ENCODE peak calls at places on chromosomes 16 and 17, in ten cellular contexts. L, I, M, E, U, O, R, Y, X and W are unnamed samples.

GRCh38 chr16:11309895-11310633 is 28.9 kb upstream of the PRM1 start:
- DNase-seq in O (peak), I (no peak), R (no peak), L (no peak), Y (no peak), U (no peak), X (peak), E (no peak), M (no peak), W (no peak)

GRCh38 chr17:42097691-42098661 is at the start of gene ZNF385C:
- DNase-seq in M (no peak), O (no peak), E (no peak), Y (no peak), R (peak), I (no peak), U (no peak), L (no peak), X (peak), W (no peak)

GRCh38 chr17:76353004-76353598 is 615 bp downstream of the PRPSAP1 start:
- DNase-seq in R (peak), I (no peak), U (no peak), O (no peak), X (peak), M (peak), Y (peak), E (peak), L (peak), W (no peak)

GRCh38 chr17:8611135-8611534 is 19.4 kb downstream of the MYH10 start:
- DNase-seq in U (peak), L (peak), O (no peak), R (no peak), M (no peak), I (no peak), X (no peak), Y (no peak), E (no peak), W (no peak)

GRCh38 chr17:51537996-51538550 is 277.7 kb downstream of the UTP18 start:
- DNase-seq in X (no peak), L (no peak), I (no peak), M (no peak), O (no peak), R (no peak), U (no peak), E (no peak), Y (no peak), W (no peak)

GRCh38 chr17:10380631-10381408 is 8.0 kb upstream of the MYH13 start:
- DNase-seq in R (no peak), U (peak), M (no peak), L (no peak), X (no peak), O (peak), E (no peak), Y (no peak), I (no peak), W (no peak)

GRCh38 chr16:85995591-85996461 is 96.9 kb downstream of the IRF8 start:
- DNase-seq in X (no peak), U (no peak), O (peak), E (peak), I (no peak), Y (no peak), M (no peak), R (no peak), L (no peak), W (no peak)

GRCh38 chr16:62363451-62363850 is 327.2 kb upstream of the CDH8 start:
- DNase-seq in E (no peak), L (no peak), Y (no peak), M (peak), R (no peak), O (peak), I (no peak), X (no peak), U (no peak), W (no peak)

GRCh38 chr16:27628216-27628945 is 78.4 kb downstream of the KATNIP start:
- DNase-seq in E (no peak), O (peak), X (peak), L (no peak), I (no peak), Y (no peak), R (no peak), U (no peak), M (no peak), W (no peak)

GRCh38 chr16:10232757-10233156 is 50.5 kb upstream of the GRIN2A start:
- DNase-seq in L (no peak), Y (no peak), M (no peak), I (no peak), E (no peak), X (no peak), U (no peak), O (no peak), R (no peak), W (no peak)

GRCh38 chr17:61409301-61410099 is 9.9 kb downstream of the TBX2 start:
- DNase-seq in I (no peak), R (peak), L (peak), M (peak), O (peak), X (peak), U (peak), Y (peak), E (peak), W (no peak)

GRCh38 chr17:248337-249235 is 67.1 kb upstream of the DOC2B start:
- DNase-seq in X (no peak), U (no peak), M (no peak), Y (no peak), E (peak), I (no peak), R (no peak), O (no peak), L (peak), W (no peak)

GRCh38 chr16:58493756-58494431 is 6.0 kb upstream of the NDRG4 start:
- DNase-seq in I (no peak), Y (no peak), R (no peak), X (no peak), U (no peak), M (no peak), O (no peak), L (no peak), E (no peak), W (no peak)

GRCh38 chr17:65496801-65497200 is 64.6 kb downstream of the AXIN2 start:
- DNase-seq in M (no peak), O (no peak), E (no peak), I (no peak), Y (no peak), X (no peak), L (peak), U (no peak), R (no peak), W (no peak)

GRCh38 chr17:65489413-65490170 is 71.9 kb downstream of the AXIN2 start:
- DNase-seq in L (no peak), X (no peak), O (no peak), R (no peak), M (no peak), Y (no peak), U (no peak), I (no peak), E (no peak), W (no peak)

GRCh38 chr17:65498831-65499230 is 62.6 kb downstream of the AXIN2 start:
- DNase-seq in M (no peak), L (peak), O (no peak), X (no peak), I (no peak), R (no peak), E (no peak), U (no peak), Y (no peak), W (no peak)

DNA sequence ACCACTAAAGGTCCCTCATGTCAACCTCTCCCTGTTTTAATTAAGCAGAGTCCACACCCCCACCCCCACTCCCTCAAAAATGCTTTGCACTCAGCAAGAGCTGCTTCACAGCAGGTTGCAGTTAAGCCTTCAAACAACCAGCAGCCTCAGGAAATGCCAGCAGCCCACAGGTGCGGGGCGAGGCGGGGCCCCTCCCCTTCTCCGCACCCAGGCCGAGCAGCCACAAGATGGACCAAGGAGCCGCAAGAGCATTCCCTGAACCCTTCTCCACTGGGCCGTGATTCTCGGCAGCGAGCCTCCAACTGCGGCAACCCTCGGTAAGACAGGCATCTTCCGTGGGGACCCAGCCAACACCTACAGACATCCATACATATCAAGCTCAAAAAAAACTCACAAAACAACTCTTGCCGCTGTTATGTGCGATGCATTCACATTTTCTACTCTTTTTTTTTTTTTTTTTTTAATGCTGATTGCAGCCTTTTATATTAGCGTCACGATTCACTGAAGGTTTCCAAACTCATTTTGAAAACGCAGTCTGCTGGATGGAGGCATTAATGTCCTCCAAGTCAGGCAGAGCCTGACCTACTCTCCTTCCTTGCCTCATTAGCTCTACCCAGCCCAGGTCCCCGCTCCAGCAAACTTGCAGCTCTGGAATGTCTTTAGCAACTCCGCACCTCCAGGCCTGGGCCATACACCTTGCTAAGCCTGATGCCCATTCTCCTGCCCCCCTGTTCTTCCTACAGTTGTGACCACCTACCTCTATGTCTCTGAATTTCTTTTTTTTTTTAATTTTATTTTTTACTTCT is 66.0 kb downstream of the AXIN2 start:
- DNase-seq in O (peak), I (no peak), E (no peak), Y (no peak), L (peak), U (no peak), X (no peak), R (no peak), M (no peak), W (no peak)
- TF ChIP-seq CTCF in O (no peak), I (no peak), E (no peak), Y (no peak), L (no peak), U (no peak), X (no peak), R (no peak), M (no peak), W (peak)

GRCh38 chr16:16062023-16062932 is 112.9 kb downstream of the ABCC1 start:
- DNase-seq in I (no peak), O (no peak), Y (no peak), U (no peak), L (no peak), R (no peak), X (no peak), E (no peak), M (no peak), W (no peak)
- TF ChIP-seq CTCF in I (no peak), O (no peak), Y (no peak), U (no peak), L (no peak), R (peak), X (no peak), E (no peak), M (no peak), W (no peak)

GRCh38 chr17:33945641-33946546 is 309.2 kb upstream of the CCL2 start:
- DNase-seq in U (no peak), M (no peak), I (no peak), O (no peak), X (no peak), L (no peak), R (no peak), Y (no peak), E (no peak), W (no peak)
- TF ChIP-seq CTCF in U (no peak), M (no peak), I (no peak), O (no peak), X (no peak), L (no peak), R (no peak), Y (no peak), E (no peak), W (no peak)

GRCh38 chr17:4263282-4264215 is at the start of gene ANKFY1:
- DNase-seq in X (peak), E (peak), O (peak), U (peak), L (peak), R (peak), I (peak), Y (peak), M (peak), W (peak)
- TF ChIP-seq CTCF in X (peak), E (no peak), O (peak), U (no peak), L (peak), R (peak), I (no peak), Y (no peak), M (no peak), W (peak)

GRCh38 chr17:68611353-68612227 is 10.4 kb upstream of the FAM20A start:
- DNase-seq in O (no peak), E (no peak), X (no peak), R (no peak), Y (no peak), M (no peak), U (no peak), I (no peak), L (no peak), W (no peak)

GRCh38 chr17:68612228-68612922 is 11.2 kb upstream of the FAM20A start:
- DNase-seq in Y (no peak), E (no peak), R (no peak), X (no peak), O (no peak), I (no peak), L (no peak), M (peak), U (no peak), W (no peak)

GRCh38 chr17:68612923-68613292 is 11.7 kb upstream of the FAM20A start:
- DNase-seq in I (no peak), R (no peak), X (no peak), O (no peak), Y (no peak), L (no peak), E (no peak), M (peak), U (no peak), W (no peak)

GRCh38 chr17:68614718-68615117 is 13.6 kb upstream of the FAM20A start:
- DNase-seq in I (no peak), E (no peak), M (no peak), L (no peak), U (no peak), R (no peak), Y (no peak), X (no peak), O (no peak), W (no peak)

GRCh38 chr17:68613739-68614298 is 12.7 kb upstream of the FAM20A start:
- DNase-seq in E (peak), Y (no peak), X (no peak), M (peak), U (peak), I (no peak), L (no peak), R (peak), O (peak), W (no peak)
- TF ChIP-seq CTCF in E (peak), Y (no peak), X (no peak), M (peak), U (peak), I (peak), L (peak), R (peak), O (peak), W (peak)

GRCh38 chr16:89574681-89575246 is 794 bp upstream of the CPNE7 start:
- DNase-seq in M (peak), L (no peak), I (no peak), E (no peak), X (no peak), O (peak), R (peak), U (peak), Y (no peak), W (peak)
- TF ChIP-seq CTCF in M (peak), L (peak), I (peak), E (peak), X (no peak), O (peak), R (peak), U (peak), Y (peak), W (peak)

DNA sequence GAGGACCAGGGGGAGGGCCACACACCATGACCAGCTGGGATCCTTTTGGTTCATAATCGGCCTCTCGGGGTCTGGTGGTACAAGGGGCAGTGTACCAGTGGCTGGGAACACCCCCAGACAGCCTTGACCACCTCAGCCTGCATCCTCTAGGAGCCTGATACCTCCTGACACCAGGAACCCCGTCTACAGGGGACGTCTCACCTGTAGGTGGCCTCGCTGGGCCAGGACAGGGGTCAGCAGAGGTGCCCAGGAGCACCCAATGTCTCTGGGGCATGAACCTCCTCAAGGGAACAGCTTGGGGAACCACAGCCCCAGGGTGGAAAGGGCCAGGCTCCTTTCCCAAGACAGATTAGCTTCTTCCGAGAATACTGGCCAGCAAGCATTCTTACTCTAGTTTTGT is 2.5 kb upstream of the METRNL start:
- DNase-seq in R (no peak), O (no peak), L (no peak), X (no peak), U (no peak), Y (no peak), E (no peak), M (no peak), I (no peak), W (no peak)
- TF ChIP-seq CTCF in R (peak), O (no peak), L (peak), X (no peak), U (peak), Y (no peak), E (no peak), M (peak), I (no peak), W (no peak)

DNA sequence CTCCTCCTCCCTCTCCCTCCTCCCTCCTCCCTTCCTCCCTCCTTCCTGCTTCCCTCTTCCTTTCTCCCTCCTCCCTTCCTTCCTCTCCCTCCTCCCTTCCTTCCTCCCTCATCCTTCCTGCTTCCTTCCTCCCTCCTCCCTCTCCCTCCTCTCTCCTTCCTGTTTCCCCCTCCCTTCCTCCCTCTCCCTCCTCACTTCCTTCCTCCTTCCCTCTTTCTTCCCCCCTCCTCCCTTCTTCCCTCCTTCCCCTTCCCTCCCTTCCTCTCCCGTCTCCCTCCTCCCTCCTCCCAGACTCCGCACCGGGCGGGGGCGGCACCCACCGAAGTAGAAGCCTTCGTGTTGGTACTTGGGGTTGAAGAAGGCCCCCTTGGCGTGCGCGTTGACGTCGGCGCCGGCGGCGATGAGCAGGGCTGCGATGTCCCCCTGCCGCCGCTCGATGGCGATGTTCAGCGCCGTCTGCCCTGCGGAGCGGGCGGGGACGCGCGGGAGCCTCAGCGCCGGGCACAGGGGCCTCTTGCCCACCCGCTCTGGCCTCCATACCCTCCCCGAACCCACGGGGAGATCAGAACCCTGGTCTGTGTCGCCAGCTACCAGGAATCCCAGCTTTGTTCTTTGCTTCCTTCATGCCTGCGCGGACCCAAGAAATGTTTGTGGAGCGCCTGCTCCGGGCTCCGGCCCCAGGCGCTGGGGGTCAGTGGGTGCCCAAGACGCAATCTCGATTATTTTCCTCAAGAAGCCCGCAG is 22.2 kb downstream of the TRPV3 start:
- DNase-seq in R (peak), L (no peak), E (no peak), O (peak), I (no peak), Y (no peak), U (peak), X (peak), M (peak), W (no peak)
- TF ChIP-seq CTCF in R (peak), L (peak), E (peak), O (peak), I (peak), Y (peak), U (peak), X (peak), M (peak), W (peak)